ENCODE peak calls at places on chromosomes 11 and 22, in seven cellular contexts. L, D, E, J, Y, F and K are unnamed samples.

GRCh38 chr22:43996170-43996980 is 27.7 kb upstream of the PARVB start:
- DNase-seq in L (no peak), D (no peak), E (no peak), J (no peak), Y (no peak), F (no peak), K (peak)

GRCh38 chr22:27810566-27810965 is 9.0 kb upstream of the MN1 start:
- DNase-seq in L (peak), D (peak), E (peak), J (no peak), Y (peak), F (no peak), K (no peak)

GRCh38 chr22:17085277-17086091 is 684 bp downstream of the IL17RA start:
- DNase-seq in L (no peak), D (peak), E (no peak), J (no peak), Y (peak), F (peak), K (no peak)

GRCh38 chr11:111531156-111531555 is 9.4 kb upstream of the LAYN start:
- DNase-seq in L (no peak), D (no peak), E (no peak), J (no peak), Y (no peak), F (no peak), K (no peak)

GRCh38 chr11:68632802-68633201 is 51.5 kb upstream of the GAL start:
- DNase-seq in L (peak), D (peak), E (peak), J (peak), Y (no peak), F (peak), K (no peak)

GRCh38 chr11:2516276-2517015 is 71.6 kb downstream of the KCNQ1 start:
- DNase-seq in L (no peak), D (peak), E (no peak), J (peak), Y (no peak), F (no peak), K (no peak)

GRCh38 chr11:32090774-32091370 is at the start of gene RCN1:
- DNase-seq in L (peak), D (peak), E (peak), J (peak), Y (peak), F (peak), K (peak)

GRCh38 chr11:13963949-13964770 is 1.6 kb downstream of the SPON1 start:
- DNase-seq in L (no peak), D (peak), E (no peak), J (peak), Y (no peak), F (peak), K (peak)

GRCh38 chr11:68173926-68174325 is 39.2 kb downstream of the KMT5B start:
- DNase-seq in L (no peak), D (no peak), E (no peak), J (no peak), Y (no peak), F (no peak), K (no peak)

GRCh38 chr11:124759268-124760204 is 2.6 kb downstream of the ESAM start:
- DNase-seq in L (peak), D (peak), E (no peak), J (peak), Y (no peak), F (peak), K (no peak)

GRCh38 chr22:48576333-48577013 is 1251.2 kb downstream of the BRD1 start:
- DNase-seq in L (no peak), D (peak), E (no peak), J (peak), Y (no peak), F (peak), K (no peak)

GRCh38 chr11:91761406-91762027 is 463.1 kb upstream of the FAT3 start:
- DNase-seq in L (no peak), D (peak), E (no peak), J (no peak), Y (no peak), F (peak), K (no peak)

GRCh38 chr11:112128483-112129121 is 35.3 kb downstream of the IL18 start:
- DNase-seq in L (peak), D (no peak), E (no peak), J (no peak), Y (no peak), F (no peak), K (no peak)

GRCh38 chr11:75313457-75314272 is 37.8 kb downstream of the ARRB1 start:
- DNase-seq in L (peak), D (peak), E (no peak), J (no peak), Y (no peak), F (no peak), K (no peak)

GRCh38 chr11:27934830-27935145 is 173.2 kb downstream of the KIF18A start:
- DNase-seq in L (peak), D (no peak), E (no peak), J (no peak), Y (no peak), F (no peak), K (no peak)

GRCh38 chr22:41538583-41538982 is 5.7 kb downstream of the POLR3H start:
- DNase-seq in L (no peak), D (no peak), E (no peak), J (no peak), Y (no peak), F (no peak), K (no peak)

GRCh38 chr11:31768744-31769143 is 42.4 kb downstream of the PAX6 start:
- DNase-seq in L (no peak), D (no peak), E (no peak), J (no peak), Y (no peak), F (no peak), K (no peak)

GRCh38 chr11:42770444-42771065 is 541.2 kb upstream of the API5 start:
- DNase-seq in L (peak), D (peak), E (peak), J (peak), Y (peak), F (peak), K (peak)

GRCh38 chr11:126083829-126084607 is 21.4 kb upstream of the CDON start:
- DNase-seq in L (no peak), D (no peak), E (no peak), J (no peak), Y (no peak), F (no peak), K (no peak)

GRCh38 chr11:44333271-44334218 is 23.6 kb upstream of the ALX4 start:
- DNase-seq in L (peak), D (no peak), E (peak), J (no peak), Y (no peak), F (no peak), K (no peak)

GRCh38 chr11:31437742-31438435 is 68.2 kb downstream of the DNAJC24 start:
- DNase-seq in L (peak), D (no peak), E (no peak), J (no peak), Y (no peak), F (no peak), K (no peak)

GRCh38 chr11:83092488-83093384 is 21.0 kb upstream of the RAB30 start:
- DNase-seq in L (no peak), D (no peak), E (peak), J (no peak), Y (peak), F (no peak), K (no peak)

GRCh38 chr11:47220401-47220821 is 5.6 kb downstream of the DDB2 start:
- DNase-seq in L (peak), D (no peak), E (peak), J (no peak), Y (no peak), F (no peak), K (no peak)

GRCh38 chr11:48170176-48170839 is 46.3 kb upstream of the OR4B1 start:
- DNase-seq in L (no peak), D (no peak), E (no peak), J (no peak), Y (no peak), F (no peak), K (no peak)

GRCh38 chr22:35971418-35972119 is 57.1 kb downstream of the RBFOX2 start:
- DNase-seq in L (peak), D (no peak), E (peak), J (no peak), Y (no peak), F (no peak), K (no peak)

GRCh38 chr22:35977136-35977535 is 51.5 kb downstream of the RBFOX2 start:
- DNase-seq in L (no peak), D (no peak), E (no peak), J (no peak), Y (no peak), F (no peak), K (no peak)

GRCh38 chr22:35970601-35971417 is 57.8 kb downstream of the RBFOX2 start:
- DNase-seq in L (no peak), D (no peak), E (no peak), J (no peak), Y (no peak), F (no peak), K (no peak)

GRCh38 chr22:35972559-35972958 is 56.1 kb downstream of the RBFOX2 start:
- DNase-seq in L (no peak), D (no peak), E (no peak), J (no peak), Y (no peak), F (no peak), K (no peak)

GRCh38 chr22:35973388-35973787 is 55.2 kb downstream of the RBFOX2 start:
- DNase-seq in L (no peak), D (no peak), E (no peak), J (no peak), Y (no peak), F (no peak), K (no peak)
- TF ChIP-seq CTCF in L (no peak), D (no peak), E (no peak), J (no peak), Y (no peak), F (no peak), K (no peak)

GRCh38 chr22:37768273-37768672 is 39.5 kb upstream of the GCAT start:
- DNase-seq in L (no peak), D (peak), E (no peak), J (no peak), Y (no peak), F (peak), K (no peak)
- TF ChIP-seq CTCF in L (peak), D (peak), E (peak), J (peak), Y (no peak), F (peak), K (no peak)

DNA sequence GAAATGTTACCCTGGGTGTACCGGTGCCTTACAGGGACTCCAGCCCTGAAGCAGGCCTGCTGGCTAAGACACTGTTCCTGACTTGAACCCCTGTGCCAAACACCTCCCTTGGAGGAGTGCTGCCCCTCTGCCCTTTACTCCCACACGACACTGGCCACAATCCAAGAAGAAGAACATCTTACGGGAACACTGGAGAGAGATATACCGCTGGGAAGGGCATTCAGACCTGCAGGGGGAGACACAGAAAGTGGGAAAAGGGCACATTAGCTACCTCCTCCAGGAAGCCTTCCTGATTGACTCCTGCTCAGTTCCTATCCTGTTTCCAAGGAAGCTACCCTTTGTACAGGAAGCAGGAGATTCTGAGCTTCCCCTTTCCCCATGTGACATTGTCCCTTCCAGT is 18.7 kb downstream of the TMPRSS13 start:
- DNase-seq in L (no peak), D (peak), E (no peak), J (no peak), Y (no peak), F (peak), K (no peak)
- TF ChIP-seq CTCF in L (no peak), D (peak), E (no peak), J (peak), Y (no peak), F (peak), K (no peak)

GRCh38 chr11:21928834-21929233 is 264.1 kb upstream of the ANO5 start:
- DNase-seq in L (no peak), D (no peak), E (no peak), J (no peak), Y (no peak), F (no peak), K (no peak)

GRCh38 chr11:21931436-21932101 is 261.3 kb upstream of the ANO5 start:
- DNase-seq in L (no peak), D (no peak), E (no peak), J (no peak), Y (no peak), F (no peak), K (no peak)

GRCh38 chr11:21927628-21928027 is 265.3 kb upstream of the ANO5 start:
- DNase-seq in L (no peak), D (no peak), E (no peak), J (no peak), Y (peak), F (no peak), K (no peak)

GRCh38 chr11:21933095-21933494 is 259.8 kb upstream of the ANO5 start:
- DNase-seq in L (no peak), D (no peak), E (no peak), J (no peak), Y (no peak), F (peak), K (no peak)
- TF ChIP-seq CTCF in L (peak), D (peak), E (no peak), J (peak), Y (peak), F (peak), K (peak)

GRCh38 chr11:103110406-103110805 is 1.2 kb downstream of the DYNC2H1 start:
- DNase-seq in L (peak), D (no peak), E (no peak), J (no peak), Y (no peak), F (no peak), K (no peak)
- TF ChIP-seq CTCF in L (peak), D (no peak), E (no peak), J (no peak), Y (no peak), F (no peak), K (no peak)

GRCh38 chr11:12088047-12088481 is 22.3 kb upstream of the MICAL2 start:
- DNase-seq in L (peak), D (no peak), E (no peak), J (no peak), Y (no peak), F (no peak), K (no peak)
- TF ChIP-seq CTCF in L (peak), D (peak), E (peak), J (no peak), Y (no peak), F (peak), K (no peak)

GRCh38 chr11:35746356-35747153 is 84.0 kb downstream of the TRIM44 start:
- DNase-seq in L (no peak), D (no peak), E (no peak), J (no peak), Y (no peak), F (no peak), K (peak)
- TF ChIP-seq CTCF in L (no peak), D (no peak), E (no peak), J (no peak), Y (no peak), F (no peak), K (no peak)

GRCh38 chr11:66220566-66220935 is 47.9 kb upstream of the RAB1B start:
- DNase-seq in L (no peak), D (no peak), E (no peak), J (no peak), Y (no peak), F (no peak), K (no peak)

GRCh38 chr11:66219846-66220565 is 48.4 kb upstream of the RAB1B start:
- DNase-seq in L (no peak), D (peak), E (no peak), J (peak), Y (no peak), F (no peak), K (no peak)

GRCh38 chr11:66221012-66221411 is 47.4 kb upstream of the RAB1B start:
- DNase-seq in L (no peak), D (peak), E (no peak), J (peak), Y (no peak), F (no peak), K (no peak)

GRCh38 chr11:66222358-66223149 is 45.9 kb upstream of the RAB1B start:
- DNase-seq in L (peak), D (peak), E (peak), J (peak), Y (peak), F (peak), K (peak)

DNA sequence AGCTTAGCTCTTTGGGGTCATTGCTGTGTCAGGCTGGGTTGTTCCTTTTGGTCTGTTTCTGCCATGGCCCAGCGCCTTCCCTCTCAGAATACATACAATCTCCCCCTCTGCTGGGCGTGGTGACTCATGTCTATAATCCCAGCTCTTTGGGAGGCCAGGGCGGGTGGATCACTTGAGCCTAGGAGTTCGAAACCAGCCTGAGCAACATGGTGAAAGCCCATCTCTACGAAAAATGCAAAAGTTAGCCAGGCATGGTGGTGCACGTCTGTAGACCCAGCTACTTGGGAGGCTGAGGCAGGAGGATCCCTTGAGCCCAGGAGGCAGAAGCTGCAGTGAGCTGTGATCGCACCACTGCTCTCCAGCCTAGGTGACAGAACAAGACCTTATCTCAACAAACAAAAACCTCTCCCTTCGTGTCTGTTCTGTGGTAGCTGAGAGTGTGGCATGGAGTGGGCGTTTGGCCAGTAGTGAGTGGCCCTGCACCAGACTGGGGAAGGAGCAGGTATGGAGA is 46.7 kb upstream of the RAB1B start:
- DNase-seq in L (no peak), D (peak), E (no peak), J (peak), Y (no peak), F (no peak), K (peak)
- TF ChIP-seq CTCF in L (no peak), D (no peak), E (peak), J (no peak), Y (no peak), F (no peak), K (peak)

GRCh38 chr22:22408731-22409696 is 99.5 kb downstream of the ZNF280B start:
- DNase-seq in L (peak), D (peak), E (peak), J (peak), Y (peak), F (peak), K (peak)
- TF ChIP-seq CTCF in L (peak), D (peak), E (peak), J (peak), Y (peak), F (peak), K (peak)